ENCODE peak calls at places on chromosomes 11 and 22, in five cellular contexts. V, B, M, H and K are unnamed samples.

GRCh38 chr11:115759622-115760527 is 255.7 kb upstream of the CADM1 start:
- DNase-seq in H (no peak), M (no peak), V (no peak), B (no peak), K (peak)

GRCh38 chr22:38082986-38083710 is 836 bp downstream of the SLC16A8 start:
- DNase-seq in V (no peak), B (no peak), M (no peak), H (no peak), K (no peak)

GRCh38 chr11:94151903-94152677 is 23.4 kb downstream of the PANX1 start:
- DNase-seq in H (no peak), M (no peak), V (no peak), B (no peak), K (no peak)

GRCh38 chr11:1469287-1469910 is 17.2 kb downstream of the MOB2 start:
- DNase-seq in B (no peak), H (no peak), M (no peak), V (no peak), K (no peak)

GRCh38 chr11:13183094-13183825 is 94.3 kb upstream of the BMAL1 start:
- DNase-seq in B (no peak), M (no peak), V (no peak), H (no peak), K (no peak)

GRCh38 chr22:21816787-21817496 is 50.5 kb downstream of the MAPK1 start:
- DNase-seq in H (peak), M (no peak), V (no peak), B (no peak), K (no peak)

GRCh38 chr11:71381781-71382505 is 66.2 kb downstream of the DHCR7 start:
- DNase-seq in M (no peak), V (no peak), H (no peak), B (no peak), K (no peak)

GRCh38 chr11:12556788-12557384 is 117.3 kb upstream of the TEAD1 start:
- DNase-seq in M (no peak), B (no peak), V (no peak), H (peak), K (peak)

GRCh38 chr11:110410638-110411037 is 19.1 kb upstream of the FDX1 start:
- DNase-seq in B (no peak), M (no peak), H (no peak), V (no peak), K (no peak)

GRCh38 chr22:38760477-38761201 is 4.8 kb upstream of the SUN2 start:
- DNase-seq in V (no peak), B (no peak), M (peak), H (peak), K (no peak)

GRCh38 chr11:20488352-20488751 is 100.8 kb downstream of the PRMT3 start:
- DNase-seq in V (no peak), M (peak), H (no peak), B (no peak), K (no peak)

GRCh38 chr11:116311141-116311540 is 461.6 kb downstream of the BUD13 start:
- DNase-seq in H (no peak), M (no peak), B (no peak), V (no peak), K (no peak)

GRCh38 chr11:82683029-82683428 is 50.6 kb downstream of the FAM181B start:
- DNase-seq in B (no peak), V (no peak), M (no peak), H (no peak), K (no peak)

GRCh38 chr11:129911298-129911697 is 15.9 kb upstream of the NFRKB start:
- DNase-seq in H (no peak), M (no peak), B (no peak), V (no peak), K (no peak)

GRCh38 chr11:23021287-23021863 is 161.1 kb upstream of the CCDC179 start:
- DNase-seq in V (no peak), B (no peak), M (no peak), H (peak), K (peak)

GRCh38 chr22:46547883-46548244 is 10.4 kb upstream of the CELSR1 start:
- DNase-seq in B (no peak), V (no peak), M (no peak), H (peak), K (peak)

GRCh38 chr11:12677131-12677530 is 2.9 kb downstream of the TEAD1 start:
- DNase-seq in H (no peak), V (no peak), B (no peak), M (no peak), K (no peak)

GRCh38 chr11:33089776-33090175 is 50.4 kb downstream of the TCP11L1 start:
- DNase-seq in H (no peak), V (no peak), M (no peak), B (no peak), K (no peak)

GRCh38 chr11:115715371-115715770 is 211.2 kb upstream of the CADM1 start:
- DNase-seq in V (no peak), B (no peak), M (peak), H (no peak), K (no peak)

GRCh38 chr11:976431-977160 is 50.9 kb downstream of the AP2A2 start:
- DNase-seq in H (no peak), B (no peak), M (no peak), V (no peak), K (no peak)

GRCh38 chr11:91773090-91773489 is 451.5 kb upstream of the FAT3 start:
- DNase-seq in V (no peak), M (no peak), B (no peak), H (no peak), K (no peak)

GRCh38 chr11:21564813-21565212 is 628.1 kb upstream of the ANO5 start:
- DNase-seq in B (no peak), M (no peak), H (no peak), V (no peak), K (no peak)

GRCh38 chr22:19325296-19325950 is 33.9 kb upstream of the CLTCL1 start:
- DNase-seq in V (no peak), H (no peak), B (no peak), M (no peak), K (no peak)

GRCh38 chr11:60899021-60899936 is 7.1 kb downstream of the PRPF19 start:
- DNase-seq in V (no peak), M (no peak), B (no peak), H (no peak), K (no peak)

GRCh38 chr11:69840371-69841169 is 21.4 kb upstream of the FGF3 start:
- DNase-seq in B (no peak), H (no peak), M (no peak), V (no peak), K (no peak)